ENCODE peak calls at places on chromosomes 2 and 18, in seven cellular contexts. One of them, this sample, is unnamed.
A peak's percentile ranks its signal among the peaks of the same experiment; 100 is the strongest.

GRCh38 chr18:73164430-73164829 is 296.6 kb upstream of the NETO1 start:
- DNase-seq in fibroblast of mammary gland: no peak
- DNase-seq in pancreas: no peak
- DNase-seq in dorsolateral prefrontal cortex: no peak
- DNase-seq in AG10803: no peak
- DNase-seq in breast epithelium: no peak
- DNase-seq in stomach: no peak
- DNase-seq in this sample: no peak

GRCh38 chr2:101265893-101266499 is 13.3 kb downstream of the CNOT11 start:
- DNase-seq in fibroblast of mammary gland: no peak
- DNase-seq in pancreas: no peak
- DNase-seq in dorsolateral prefrontal cortex: no peak
- DNase-seq in AG10803: no peak
- DNase-seq in breast epithelium: no peak
- DNase-seq in stomach: peak; percentile 48
- DNase-seq in this sample: peak; percentile 74

GRCh38 chr2:177738461-177739234 is 333.9 kb downstream of the PDE11A start:
- DNase-seq in fibroblast of mammary gland: no peak
- DNase-seq in pancreas: no peak
- DNase-seq in dorsolateral prefrontal cortex: no peak
- DNase-seq in AG10803: no peak
- DNase-seq in breast epithelium: no peak
- DNase-seq in stomach: no peak
- DNase-seq in this sample: no peak

GRCh38 chr2:241809383-241810303 is 650 bp downstream of the NEU4 start:
- DNase-seq in fibroblast of mammary gland: no peak
- DNase-seq in pancreas: peak; percentile 64
- DNase-seq in dorsolateral prefrontal cortex: peak; percentile 26
- DNase-seq in AG10803: no peak
- DNase-seq in breast epithelium: no peak
- DNase-seq in stomach: no peak
- DNase-seq in this sample: no peak

GRCh38 chr2:59886758-59887157 is 666.7 kb downstream of the BCL11A start:
- DNase-seq in fibroblast of mammary gland: no peak
- DNase-seq in pancreas: no peak
- DNase-seq in dorsolateral prefrontal cortex: no peak
- DNase-seq in AG10803: no peak
- DNase-seq in breast epithelium: no peak
- DNase-seq in stomach: no peak
- DNase-seq in this sample: no peak

GRCh38 chr2:18356676-18357075 is 203.8 kb downstream of the RDH14 start:
- DNase-seq in fibroblast of mammary gland: peak; percentile 43
- DNase-seq in pancreas: no peak
- DNase-seq in dorsolateral prefrontal cortex: no peak
- DNase-seq in AG10803: peak; percentile 12
- DNase-seq in breast epithelium: no peak
- DNase-seq in stomach: no peak
- DNase-seq in this sample: peak; percentile 48

GRCh38 chr2:32864337-32864736 is 82.4 kb upstream of the LTBP1 start:
- DNase-seq in fibroblast of mammary gland: peak; percentile 71
- DNase-seq in pancreas: no peak
- DNase-seq in dorsolateral prefrontal cortex: no peak
- DNase-seq in AG10803: peak; percentile 89
- DNase-seq in breast epithelium: no peak
- DNase-seq in stomach: no peak
- DNase-seq in this sample: no peak

GRCh38 chr2:45647346-45647745 is 4.1 kb upstream of the PRKCE start:
- DNase-seq in fibroblast of mammary gland: no peak
- DNase-seq in pancreas: no peak
- DNase-seq in dorsolateral prefrontal cortex: no peak
- DNase-seq in AG10803: no peak
- DNase-seq in breast epithelium: no peak
- DNase-seq in stomach: no peak
- DNase-seq in this sample: no peak

GRCh38 chr2:69013123-69013836 is at the start of gene ANTXR1:
- DNase-seq in fibroblast of mammary gland: peak; percentile 81
- DNase-seq in pancreas: peak; percentile 65
- DNase-seq in dorsolateral prefrontal cortex: peak; percentile 42
- DNase-seq in AG10803: peak; percentile 84
- DNase-seq in breast epithelium: no peak
- DNase-seq in stomach: peak; percentile 34
- DNase-seq in this sample: peak; percentile 65

GRCh38 chr2:196239622-196240587 is 68.5 kb upstream of the STK17B start:
- DNase-seq in fibroblast of mammary gland: peak; percentile 87
- DNase-seq in pancreas: no peak
- DNase-seq in dorsolateral prefrontal cortex: no peak
- DNase-seq in AG10803: peak; percentile 27
- DNase-seq in breast epithelium: no peak
- DNase-seq in stomach: peak; percentile 67
- DNase-seq in this sample: peak; percentile 95

GRCh38 chr2:129256642-129257041 is 722.8 kb upstream of the RAB6C start:
- DNase-seq in fibroblast of mammary gland: no peak
- DNase-seq in pancreas: no peak
- DNase-seq in dorsolateral prefrontal cortex: no peak
- DNase-seq in AG10803: no peak
- DNase-seq in breast epithelium: no peak
- DNase-seq in stomach: no peak
- DNase-seq in this sample: no peak

GRCh38 chr2:143950675-143951074 is 569.2 kb downstream of the ZEB2 start:
- DNase-seq in fibroblast of mammary gland: no peak
- DNase-seq in pancreas: no peak
- DNase-seq in dorsolateral prefrontal cortex: no peak
- DNase-seq in AG10803: no peak
- DNase-seq in breast epithelium: no peak
- DNase-seq in stomach: no peak
- DNase-seq in this sample: no peak

GRCh38 chr2:138496096-138496651 is 5.4 kb upstream of the SPOPL start:
- DNase-seq in fibroblast of mammary gland: no peak
- DNase-seq in pancreas: no peak
- DNase-seq in dorsolateral prefrontal cortex: no peak
- DNase-seq in AG10803: no peak
- DNase-seq in breast epithelium: no peak
- DNase-seq in stomach: no peak
- DNase-seq in this sample: no peak

GRCh38 chr18:22505136-22505535 is 87.4 kb upstream of the CTAGE1 start:
- DNase-seq in fibroblast of mammary gland: peak; percentile 45
- DNase-seq in pancreas: no peak
- DNase-seq in dorsolateral prefrontal cortex: no peak
- DNase-seq in AG10803: peak; percentile 68
- DNase-seq in breast epithelium: no peak
- DNase-seq in stomach: no peak
- DNase-seq in this sample: no peak

DNA sequence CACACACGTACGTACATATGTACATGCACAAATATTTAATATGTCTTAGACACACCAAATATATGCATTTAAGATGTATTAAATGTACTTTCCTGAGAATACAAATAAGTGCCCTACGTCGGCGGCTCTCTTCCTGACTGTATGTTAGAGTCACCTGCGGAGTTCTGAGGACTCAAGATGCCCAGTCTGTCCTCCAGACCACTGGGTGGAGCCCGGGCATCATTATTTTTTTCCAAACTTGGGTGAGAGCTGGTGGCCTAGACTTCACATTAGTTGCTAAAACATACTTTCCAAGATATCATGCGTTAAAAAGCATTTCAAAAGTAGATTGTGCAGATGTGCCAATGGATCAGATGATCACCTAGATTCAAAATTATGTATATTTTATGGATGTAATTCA is 2.9 kb downstream of the IL18R1 start:
- DNase-seq in fibroblast of mammary gland: no peak
- DNase-seq in pancreas: no peak
- DNase-seq in dorsolateral prefrontal cortex: no peak
- DNase-seq in AG10803: no peak
- DNase-seq in breast epithelium: no peak
- DNase-seq in stomach: no peak
- DNase-seq in this sample: no peak
- H3K4me3 ChIP-seq in fibroblast of mammary gland: no peak overlapping the region
- H3K4me3 ChIP-seq in pancreas: no peak overlapping the region
- H3K4me3 ChIP-seq in dorsolateral prefrontal cortex: no peak overlapping the region
- H3K4me3 ChIP-seq in AG10803: no peak overlapping the region
- H3K4me3 ChIP-seq in breast epithelium: no peak overlapping the region
- H3K4me3 ChIP-seq in stomach: no peak overlapping the region
- H3K4me3 ChIP-seq in this sample: no peak overlapping the region

DNA sequence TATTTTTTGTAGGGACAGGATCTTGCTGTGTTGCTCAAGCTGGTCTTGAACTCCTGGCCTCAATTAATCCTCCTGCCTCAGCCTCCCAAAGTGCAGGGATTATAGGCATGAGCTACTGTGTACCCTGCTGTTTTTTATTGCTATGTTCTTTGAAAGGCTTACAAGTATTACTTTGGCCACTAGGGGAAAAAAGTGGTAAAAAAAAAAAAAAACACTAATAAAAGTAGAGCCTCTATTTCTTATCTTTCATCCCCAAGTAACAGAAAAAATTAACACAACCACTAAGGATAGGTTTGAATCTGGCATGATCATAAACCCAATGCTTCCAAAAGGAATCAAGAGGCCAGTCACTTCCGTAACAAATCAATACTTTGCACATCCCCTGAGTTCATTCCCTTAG is 11.6 kb downstream of the NOL10 start:
- DNase-seq in fibroblast of mammary gland: no peak
- DNase-seq in pancreas: no peak
- DNase-seq in dorsolateral prefrontal cortex: no peak
- DNase-seq in AG10803: no peak
- DNase-seq in breast epithelium: no peak
- DNase-seq in stomach: no peak
- DNase-seq in this sample: no peak
- TF ChIP-seq CTCF in fibroblast of mammary gland: peak; percentile 19
- TF ChIP-seq CTCF in pancreas: no peak
- TF ChIP-seq CTCF in dorsolateral prefrontal cortex: peak; percentile 23
- TF ChIP-seq CTCF in AG10803: peak; percentile 1
- TF ChIP-seq CTCF in breast epithelium: no peak
- TF ChIP-seq CTCF in stomach: no peak
- TF ChIP-seq CTCF in this sample: no peak

GRCh38 chr18:77005651-77006195 is 126.9 kb downstream of the MBP start:
- DNase-seq in fibroblast of mammary gland: no peak
- DNase-seq in pancreas: no peak
- DNase-seq in dorsolateral prefrontal cortex: no peak
- DNase-seq in AG10803: no peak
- DNase-seq in breast epithelium: no peak
- DNase-seq in stomach: no peak
- DNase-seq in this sample: no peak

GRCh38 chr18:77002496-77002895 is 130.1 kb downstream of the MBP start:
- DNase-seq in fibroblast of mammary gland: no peak
- DNase-seq in pancreas: no peak
- DNase-seq in dorsolateral prefrontal cortex: no peak
- DNase-seq in AG10803: no peak
- DNase-seq in breast epithelium: no peak
- DNase-seq in stomach: no peak
- DNase-seq in this sample: no peak

GRCh38 chr18:77006305-77007175 is 126.0 kb downstream of the MBP start:
- DNase-seq in fibroblast of mammary gland: no peak
- DNase-seq in pancreas: peak; percentile 68
- DNase-seq in dorsolateral prefrontal cortex: peak; percentile 32
- DNase-seq in AG10803: no peak
- DNase-seq in breast epithelium: no peak
- DNase-seq in stomach: no peak
- DNase-seq in this sample: no peak

GRCh38 chr18:77007251-77007650 is 125.3 kb downstream of the MBP start:
- DNase-seq in fibroblast of mammary gland: no peak
- DNase-seq in pancreas: peak; percentile 58
- DNase-seq in dorsolateral prefrontal cortex: no peak
- DNase-seq in AG10803: no peak
- DNase-seq in breast epithelium: no peak
- DNase-seq in stomach: no peak
- DNase-seq in this sample: no peak

DNA sequence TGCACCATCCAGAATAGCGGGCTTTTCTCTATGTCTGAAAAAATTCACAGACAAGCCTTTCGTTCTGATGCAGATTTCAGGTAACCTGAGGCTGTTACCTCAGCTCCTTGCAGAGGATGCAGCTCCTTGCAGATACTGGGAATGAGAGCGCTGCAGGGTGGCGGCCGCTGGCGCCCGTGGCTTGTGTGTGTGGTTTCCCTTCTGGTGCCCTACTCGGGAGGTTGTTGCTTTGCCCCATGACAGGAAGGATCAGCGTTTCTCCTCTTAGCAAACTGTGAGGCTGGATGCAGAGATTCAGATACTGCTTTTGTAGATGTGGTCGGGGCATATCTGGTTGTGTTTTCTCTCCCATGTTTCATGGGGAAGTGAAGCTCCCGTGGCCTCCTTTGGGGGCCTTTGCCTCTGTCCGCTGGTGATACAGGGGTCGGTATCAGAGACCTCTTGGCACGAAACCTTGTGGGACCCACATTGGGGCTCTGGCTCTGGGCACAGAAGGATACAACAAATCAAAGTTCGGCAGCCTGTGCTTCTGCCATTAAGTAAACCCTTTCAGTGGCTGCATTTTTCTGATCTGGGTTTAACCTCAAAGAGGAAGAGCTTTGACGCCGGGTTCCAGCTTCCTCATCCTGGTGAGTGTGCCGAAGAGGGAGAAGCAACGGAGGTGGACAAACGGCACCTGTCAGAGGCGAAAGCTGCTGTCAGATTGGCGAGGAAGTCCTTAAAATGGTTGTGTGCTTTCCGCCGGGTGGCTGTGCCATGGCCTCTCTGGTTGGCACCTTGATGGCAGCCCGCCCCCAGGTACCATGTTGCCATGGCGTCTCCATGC is 127.8 kb downstream of the MBP start:
- DNase-seq in fibroblast of mammary gland: no peak
- DNase-seq in pancreas: no peak
- DNase-seq in dorsolateral prefrontal cortex: no peak
- DNase-seq in AG10803: no peak
- DNase-seq in breast epithelium: no peak
- DNase-seq in stomach: no peak
- DNase-seq in this sample: no peak
- H3K4me3 ChIP-seq in fibroblast of mammary gland: no peak overlapping the region
- H3K4me3 ChIP-seq in pancreas: no peak overlapping the region
- H3K4me3 ChIP-seq in dorsolateral prefrontal cortex: peak overlapping the region; percentile 37
- H3K4me3 ChIP-seq in AG10803: no peak overlapping the region
- H3K4me3 ChIP-seq in breast epithelium: no peak overlapping the region
- H3K4me3 ChIP-seq in stomach: no peak overlapping the region
- H3K4me3 ChIP-seq in this sample: no peak overlapping the region

DNA sequence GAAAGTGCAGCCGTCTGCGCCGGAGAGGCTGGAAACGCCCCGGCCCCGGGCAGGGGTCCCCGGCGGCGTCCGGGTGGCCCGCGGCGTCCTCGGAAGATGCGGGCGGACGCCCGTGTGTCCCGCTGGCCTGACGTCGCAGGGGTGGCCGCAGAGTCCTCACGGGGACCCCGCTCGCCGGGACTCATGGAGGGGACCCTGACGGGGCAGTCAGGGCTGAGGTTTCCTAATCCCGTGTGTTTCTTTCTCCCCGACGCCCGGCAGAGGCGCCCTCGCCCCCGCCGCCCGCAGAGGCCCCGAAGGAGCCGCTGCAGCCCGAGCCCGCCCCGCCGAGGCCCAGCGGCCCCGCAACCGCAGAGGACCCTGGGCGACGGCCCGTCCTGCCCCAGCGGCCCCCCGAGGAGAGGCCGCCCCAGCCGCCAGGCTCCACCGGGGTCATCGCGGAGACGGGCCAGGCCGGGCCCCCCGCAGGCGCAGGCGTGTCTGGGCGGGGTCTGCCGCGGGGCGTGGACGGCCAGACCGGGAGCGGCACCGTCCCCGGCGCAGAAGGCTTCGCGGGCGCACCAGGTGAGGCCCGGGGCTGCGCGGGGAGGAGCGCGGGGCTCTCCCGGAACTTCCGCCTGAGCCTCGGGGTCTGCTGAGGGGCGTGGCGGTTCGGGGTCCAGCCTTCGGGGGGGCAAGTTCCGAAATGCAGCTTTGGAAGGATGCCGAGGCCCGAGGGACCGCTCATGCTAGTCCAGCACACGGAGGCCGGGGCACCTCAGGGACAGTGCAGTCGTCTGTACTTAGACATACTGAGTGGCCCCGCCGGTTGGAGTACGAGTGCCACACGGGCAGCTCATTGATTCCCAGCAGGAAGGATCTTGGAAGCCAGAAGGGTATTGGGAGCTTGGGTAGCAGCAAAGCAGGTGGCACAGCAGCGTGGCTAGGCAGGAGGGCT is 60.0 kb downstream of the EMILIN2 start:
- DNase-seq in fibroblast of mammary gland: no peak
- DNase-seq in pancreas: peak; percentile 75
- DNase-seq in dorsolateral prefrontal cortex: no peak
- DNase-seq in AG10803: no peak
- DNase-seq in breast epithelium: no peak
- DNase-seq in stomach: no peak
- DNase-seq in this sample: no peak
- TF ChIP-seq CTCF in fibroblast of mammary gland: no peak
- TF ChIP-seq CTCF in pancreas: no peak
- TF ChIP-seq CTCF in dorsolateral prefrontal cortex: no peak
- TF ChIP-seq CTCF in AG10803: peak; percentile 27
- TF ChIP-seq CTCF in breast epithelium: no peak
- TF ChIP-seq CTCF in stomach: no peak
- TF ChIP-seq CTCF in this sample: no peak

This sample was measured in epithelial cell of esophagus.